ENCODE peak calls at places on chromosomes 11 and 22, in six cellular contexts. J is left ventricle myocardium inferior, S is right atrium auricular region, G is AG09319, C is AG04450, Y is upper lobe of left lung. L is an unnamed sample.

GRCh38 chr11:74634537-74634936 is 42.2 kb downstream of the POLD3 start:
- DNase-seq in C (no peak), Y (no peak), G (no peak), S (no peak), J (no peak), L (peak)

GRCh38 chr11:71321433-71322191 is 69.2 kb upstream of the SHANK2 start:
- DNase-seq in C (no peak), S (no peak), J (no peak), G (no peak), Y (no peak), L (no peak)

GRCh38 chr11:4063348-4063747 is 31.3 kb upstream of the RRM1 start:
- DNase-seq in J (no peak), Y (no peak), G (no peak), C (no peak), S (no peak), L (no peak)

GRCh38 chr11:26276798-26277424 is 55.0 kb upstream of the ANO3 start:
- DNase-seq in S (peak), C (peak), Y (no peak), J (peak), G (peak), L (peak)

GRCh38 chr11:76788661-76789442 is 5.7 kb downstream of the TSKU start:
- DNase-seq in J (no peak), Y (peak), S (no peak), C (no peak), G (no peak), L (no peak)

GRCh38 chr22:43066134-43066533 is 23.1 kb downstream of the TTLL1 start:
- DNase-seq in S (no peak), Y (no peak), J (peak), C (no peak), G (no peak), L (no peak)

GRCh38 chr22:45703758-45704157 is 32.1 kb downstream of the ATXN10 start:
- DNase-seq in J (no peak), C (no peak), Y (no peak), S (no peak), G (no peak), L (no peak)

GRCh38 chr11:23127706-23128105 is 267.4 kb upstream of the CCDC179 start:
- DNase-seq in J (no peak), Y (no peak), G (no peak), S (no peak), C (no peak), L (no peak)

GRCh38 chr22:42906605-42907338 is 49.7 kb upstream of the ARFGAP3 start:
- DNase-seq in C (no peak), G (no peak), Y (no peak), S (peak), J (peak), L (no peak)

GRCh38 chr11:79160786-79161403 is 279.9 kb downstream of the TENM4 start:
- DNase-seq in G (no peak), Y (no peak), C (no peak), J (no peak), S (no peak), L (no peak)

GRCh38 chr11:23021287-23021863 is 161.1 kb upstream of the CCDC179 start:
- DNase-seq in Y (no peak), J (no peak), C (peak), G (no peak), S (no peak), L (no peak)

GRCh38 chr11:57798905-57799559 is 37.4 kb downstream of the CTNND1 start:
- DNase-seq in Y (no peak), J (no peak), C (no peak), G (peak), S (no peak), L (peak)

GRCh38 chr22:35630387-35630793 is 13.3 kb upstream of the MB start:
- DNase-seq in Y (no peak), C (peak), S (no peak), J (no peak), G (no peak), L (no peak)

GRCh38 chr22:50573491-50574382 is 4.5 kb downstream of the CPT1B start:
- DNase-seq in J (no peak), C (no peak), S (no peak), G (no peak), Y (peak), L (no peak)

GRCh38 chr22:50576070-50576469 is 2.2 kb downstream of the CPT1B start:
- DNase-seq in J (no peak), S (no peak), Y (no peak), G (no peak), C (no peak), L (peak)

GRCh38 chr22:50572965-50573364 is 5.3 kb downstream of the CPT1B start:
- DNase-seq in C (no peak), S (no peak), J (no peak), Y (no peak), G (no peak), L (no peak)

GRCh38 chr22:50575426-50575941 is 2.7 kb downstream of the CPT1B start:
- DNase-seq in G (no peak), C (no peak), Y (no peak), J (no peak), S (no peak), L (no peak)

DNA sequence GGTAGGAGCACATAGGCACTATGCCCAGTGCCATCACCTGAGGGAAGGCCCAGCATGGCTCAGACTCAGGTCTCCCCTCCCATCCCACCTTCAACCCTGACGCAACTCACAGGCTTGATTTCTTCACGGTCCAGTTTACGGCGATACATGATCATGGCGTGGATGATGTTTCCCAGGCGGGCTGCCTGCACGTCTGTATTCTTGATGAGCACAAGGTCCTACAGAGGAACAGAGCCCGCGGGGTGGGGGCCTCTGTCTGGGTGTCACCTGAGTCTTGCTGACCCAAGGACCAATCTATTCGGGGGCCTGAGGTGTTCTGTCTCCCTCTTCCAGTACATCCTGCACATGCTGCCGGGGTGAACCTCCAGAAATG is 3.9 kb downstream of the CPT1B start:
- DNase-seq in Y (no peak), J (no peak), S (no peak), G (no peak), C (no peak), L (no peak)
- TF ChIP-seq CTCF in Y (no peak), J (no peak), S (no peak), G (no peak), C (no peak), L (no peak)

GRCh38 chr11:61875698-61876097 is 15.6 kb downstream of the FADS3 start:
- DNase-seq in C (no peak), J (no peak), Y (no peak), G (no peak), S (no peak), L (no peak)

GRCh38 chr11:61871158-61871597 is 20.2 kb downstream of the FADS3 start:
- DNase-seq in S (peak), C (peak), J (peak), Y (peak), G (peak), L (no peak)

GRCh38 chr11:61874460-61874809 is 16.9 kb downstream of the FADS3 start:
- DNase-seq in J (peak), G (no peak), Y (no peak), S (no peak), C (no peak), L (no peak)

GRCh38 chr11:61872935-61873565 is 18.3 kb downstream of the FADS3 start:
- DNase-seq in G (no peak), C (no peak), S (no peak), J (no peak), Y (no peak), L (no peak)

DNA sequence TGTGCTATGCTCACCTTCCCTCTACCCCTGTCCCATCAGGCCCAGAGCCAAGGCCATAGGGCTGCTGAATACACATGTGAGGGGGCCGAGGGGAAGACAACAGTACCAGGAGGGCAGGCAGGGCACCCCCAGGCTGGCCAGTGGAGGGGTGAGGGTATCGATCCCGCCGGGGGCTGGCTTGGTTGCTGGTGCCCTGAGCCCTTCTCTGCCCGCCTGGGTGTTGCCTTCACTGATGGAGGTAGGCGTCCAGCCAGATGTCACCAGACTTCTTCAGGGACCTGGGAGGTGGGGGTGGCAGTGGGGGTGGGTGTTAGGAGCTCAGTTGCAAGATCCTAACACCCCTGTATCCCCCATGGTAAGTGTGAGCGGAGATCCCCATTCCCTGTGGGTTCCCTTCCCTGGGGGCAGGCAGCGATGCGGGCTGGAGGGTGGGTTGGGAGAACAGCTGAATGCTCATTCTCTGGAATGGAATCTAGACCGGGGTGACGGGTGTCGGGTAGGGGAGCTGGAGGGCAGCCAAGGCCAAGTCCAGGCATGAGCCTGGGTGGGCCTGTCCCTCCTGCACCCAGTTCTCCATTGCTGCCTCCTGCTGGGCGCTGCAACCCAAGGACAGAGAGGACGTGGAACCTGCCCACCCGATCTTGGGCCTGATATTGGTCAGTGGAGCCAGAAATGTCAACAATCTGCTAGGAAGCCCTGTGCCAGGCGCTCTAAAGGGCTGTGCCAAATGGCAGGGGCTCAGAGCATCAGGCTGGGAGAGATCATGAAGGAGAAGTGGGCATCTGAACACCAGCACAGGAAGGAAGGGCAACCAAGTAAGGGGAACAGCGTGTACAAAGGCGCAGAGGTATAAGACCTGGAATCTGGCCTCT is 17.5 kb downstream of the FADS3 start:
- DNase-seq in G (no peak), C (no peak), S (no peak), J (no peak), Y (no peak), L (no peak)
- TF ChIP-seq CTCF in G (no peak), C (no peak), S (no peak), J (no peak), Y (no peak), L (no peak)

DNA sequence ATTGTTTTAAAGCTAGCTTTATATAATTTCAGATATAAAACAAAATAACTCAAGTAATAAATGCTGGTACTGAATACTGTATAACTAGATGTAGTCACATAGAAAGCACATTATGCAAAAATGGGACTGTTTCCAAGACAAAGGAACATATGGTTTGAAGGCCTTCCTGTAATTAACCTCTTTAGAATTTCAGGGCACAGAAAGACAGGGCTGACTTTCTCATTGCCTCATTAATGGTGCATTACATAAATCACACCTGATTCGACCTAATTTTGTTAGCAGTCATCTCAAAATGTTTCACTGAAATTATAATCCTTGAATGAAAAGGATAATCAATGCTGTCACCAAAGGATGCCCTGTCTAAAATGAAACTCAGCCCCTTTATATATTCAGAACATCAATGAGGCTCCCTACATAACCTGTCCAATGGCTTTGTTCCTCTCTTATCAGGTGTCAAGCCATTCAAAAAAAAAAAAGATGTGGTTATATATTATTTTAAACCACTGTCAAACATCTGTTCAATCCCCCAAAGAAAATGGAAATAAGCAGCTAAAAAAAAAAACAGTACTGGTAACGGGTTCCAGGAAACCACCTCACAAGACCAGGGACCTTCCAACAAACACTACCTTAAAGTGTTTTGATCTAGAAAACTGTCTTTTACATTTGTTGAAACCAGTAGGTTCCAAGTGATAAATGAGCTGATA is 77.4 kb downstream of the FAM168A start:
- DNase-seq in Y (no peak), J (no peak), S (no peak), C (no peak), G (no peak), L (no peak)
- TF ChIP-seq CTCF in Y (no peak), J (no peak), S (no peak), C (no peak), G (no peak), L (no peak)

GRCh38 chr11:45024357-45024756 is 73.7 kb upstream of the TP53I11 start:
- DNase-seq in Y (no peak), S (peak), G (no peak), C (no peak), J (no peak), L (no peak)
- TF ChIP-seq CTCF in Y (no peak), S (no peak), G (no peak), C (no peak), J (no peak), L (no peak)

DNA sequence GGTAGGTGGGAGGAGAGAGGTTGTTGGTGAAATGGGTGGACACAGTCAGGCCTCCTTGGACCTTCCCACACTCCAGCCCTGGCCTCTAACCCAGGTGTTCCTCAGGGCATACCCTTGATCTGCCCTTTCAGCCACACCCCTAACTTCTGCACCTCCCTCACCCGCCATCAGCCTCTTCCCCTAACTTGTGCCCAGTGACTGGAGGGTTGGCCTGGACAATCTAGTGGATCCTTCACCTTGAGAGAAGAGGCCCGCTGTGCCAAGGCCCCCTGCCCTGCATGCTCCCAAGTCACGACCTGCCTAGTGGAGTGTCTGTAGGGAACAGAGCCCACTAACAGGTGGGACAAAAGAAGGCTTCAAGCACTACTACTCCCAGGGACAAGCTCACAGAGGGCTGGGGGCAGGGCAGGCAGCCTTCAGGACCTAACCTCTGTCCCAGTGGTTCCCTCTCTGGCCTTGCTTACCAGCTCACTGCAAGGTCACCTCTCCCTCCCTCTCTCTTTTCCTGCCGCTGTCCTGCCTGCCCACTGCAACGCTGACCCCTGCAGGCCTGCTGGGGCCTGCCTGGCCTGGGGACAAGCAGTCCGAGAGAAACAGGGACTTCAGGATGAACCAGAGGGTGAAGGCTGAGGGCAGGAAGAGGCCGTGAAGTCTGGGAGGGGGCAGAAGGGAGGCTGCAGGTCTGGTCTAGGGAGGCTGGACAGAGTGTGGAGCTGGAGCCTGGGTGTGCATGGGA is 3.3 kb downstream of the SYT7 start:
- DNase-seq in J (peak), C (no peak), S (no peak), G (no peak), Y (peak), L (no peak)
- TF ChIP-seq CTCF in J (peak), C (peak), S (peak), G (peak), Y (no peak), L (peak)

GRCh38 chr11:69841170-69841858 is 22.1 kb upstream of the FGF3 start:
- DNase-seq in C (no peak), G (no peak), Y (no peak), J (no peak), S (no peak), L (no peak)

GRCh38 chr11:69840371-69841169 is 21.4 kb upstream of the FGF3 start:
- DNase-seq in J (no peak), Y (peak), C (no peak), S (no peak), G (no peak), L (no peak)

GRCh38 chr11:69842746-69843528 is 23.7 kb upstream of the FGF3 start:
- DNase-seq in G (no peak), C (no peak), Y (no peak), S (no peak), J (no peak), L (no peak)

GRCh38 chr11:69843529-69843921 is 24.3 kb upstream of the FGF3 start:
- DNase-seq in S (no peak), G (no peak), Y (no peak), C (no peak), J (no peak), L (no peak)

GRCh38 chr11:69841859-69842698 is 22.9 kb upstream of the FGF3 start:
- DNase-seq in Y (no peak), C (no peak), J (no peak), S (no peak), G (no peak), L (no peak)
- TF ChIP-seq CTCF in Y (no peak), C (peak), J (peak), S (no peak), G (peak), L (peak)

GRCh38 chr11:64090811-64091516 is 55.2 kb downstream of the FLRT1 start:
- DNase-seq in Y (no peak), C (no peak), S (no peak), J (no peak), G (no peak), L (no peak)
- TF ChIP-seq CTCF in Y (no peak), C (no peak), S (no peak), J (no peak), G (no peak), L (no peak)